ENCODE peak calls at places on chromosome 1, in seven cellular contexts. V is fibroblast of villous mesenchyme; O is H9; K is aorta; G is DMS 273 treated with DMSO at 0.1 percent for 48 hours; Q is naive thymus-derived CD8-positive, alpha-beta T cell; H is ascending aorta. J is an unnamed sample.

GRCh38 chr1:5010656-5011055 is 356.2 kb downstream of the AJAP1 start:
- DNase-seq in G (no peak), V (no peak), H (no peak), Q (no peak), K (no peak), O (no peak), J (no peak)

GRCh38 chr1:218847966-218848365 is 325.7 kb upstream of the LYPLAL1 start:
- DNase-seq in H (no peak), V (no peak), Q (no peak), K (no peak), G (no peak), O (no peak), J (no peak)

GRCh38 chr1:118290571-118290970 is 105.5 kb upstream of the SPAG17 start:
- DNase-seq in V (no peak), Q (no peak), K (no peak), O (no peak), H (no peak), G (no peak), J (no peak)

GRCh38 chr1:38586993-38587646 is 272.5 kb downstream of the RRAGC start:
- DNase-seq in Q (peak), H (peak), O (peak), V (peak), K (no peak), G (peak), J (no peak)

GRCh38 chr1:162689745-162690671 is 57.7 kb downstream of the DDR2 start:
- DNase-seq in Q (no peak), O (no peak), H (no peak), V (no peak), G (no peak), K (no peak), J (no peak)

GRCh38 chr1:20255666-20256065 is 35.0 kb upstream of the VWA5B1 start:
- DNase-seq in K (no peak), H (no peak), Q (no peak), V (peak), G (peak), O (peak), J (no peak)

GRCh38 chr1:235160395-235160964 is 570 bp downstream of the RBM34 start:
- DNase-seq in O (no peak), G (peak), Q (peak), H (no peak), V (peak), K (no peak), J (no peak)

GRCh38 chr1:55155522-55155921 is 59.6 kb downstream of the USP24 start:
- DNase-seq in O (peak), K (peak), H (peak), V (no peak), G (no peak), Q (no peak), J (no peak)

GRCh38 chr1:205923663-205924435 is 19.4 kb downstream of the SLC26A9 start:
- DNase-seq in O (no peak), V (no peak), G (no peak), K (no peak), Q (no peak), H (peak), J (no peak)

GRCh38 chr1:240004086-240004749 is 87.5 kb upstream of the FMN2 start:
- DNase-seq in O (no peak), Q (no peak), V (no peak), G (no peak), K (no peak), H (no peak), J (no peak)

GRCh38 chr1:234870582-234870981 is 258.1 kb downstream of the TOMM20 start:
- DNase-seq in V (no peak), H (no peak), O (no peak), K (no peak), G (no peak), Q (no peak), J (no peak)

GRCh38 chr1:9874412-9874811 is 35.7 kb downstream of the CTNNBIP1 start:
- DNase-seq in G (no peak), Q (no peak), H (no peak), O (no peak), K (no peak), V (no peak), J (no peak)

GRCh38 chr1:226738421-226738994 is 574 bp downstream of the ITPKB start:
- DNase-seq in K (peak), G (no peak), O (peak), Q (no peak), H (no peak), V (peak), J (peak)

GRCh38 chr1:220786337-220787068 is at the start of gene MTARC1:
- DNase-seq in Q (no peak), H (peak), G (peak), O (peak), V (peak), K (peak), J (peak)

GRCh38 chr1:40049745-40050144 is 9.2 kb downstream of the CAP1 start:
- DNase-seq in H (no peak), G (no peak), K (no peak), V (no peak), O (no peak), Q (no peak), J (no peak)

GRCh38 chr1:218521414-218522169 is 176.5 kb downstream of the TGFB2 start:
- DNase-seq in K (peak), V (peak), G (no peak), H (peak), O (peak), Q (no peak), J (no peak)

GRCh38 chr1:44616991-44617702 is 57.1 kb downstream of the TMEM53 start:
- DNase-seq in K (no peak), Q (no peak), O (no peak), V (peak), H (no peak), G (no peak), J (no peak)

GRCh38 chr1:160779662-160780397 is 16.1 kb upstream of the LY9 start:
- DNase-seq in Q (peak), H (no peak), O (peak), G (no peak), K (no peak), V (no peak), J (no peak)

J was measured in ovary.